ENCODE peak calls at places on chromosome 14, in five cellular contexts. O, K, C, T and S are unnamed samples. For H3K9me3, the result is how much of the 10 kb centered on the place peaks cover.

GRCh38 chr14:89491701-89492381 is 74.8 kb upstream of the FOXN3 start:
- DNase-seq in O (no peak), K (no peak), C (no peak), T (no peak), S (no peak)

GRCh38 chr14:56730468-56731145 is 79.7 kb downstream of the OTX2 start:
- DNase-seq in O (no peak), K (no peak), C (no peak), T (no peak), S (no peak)

GRCh38 chr14:100085451-100085850 is 20.2 kb downstream of the EVL start:
- DNase-seq in O (no peak), K (no peak), C (no peak), T (no peak), S (no peak)

GRCh38 chr14:102487204-102487577 is 22.4 kb downstream of the ANKRD9 start:
- DNase-seq in O (no peak), K (no peak), C (no peak), T (no peak), S (no peak)

GRCh38 chr14:81246561-81247270 is 26.0 kb upstream of the GTF2A1 start:
- DNase-seq in O (no peak), K (no peak), C (no peak), T (no peak), S (no peak)

GRCh38 chr14:74712499-74713394 is at the start of the genes AREL1 and FCF1:
- DNase-seq in O (no peak), K (peak), C (peak), T (peak), S (peak)

GRCh38 chr14:91872517-91873470 is 5.5 kb upstream of the TC2N start:
- DNase-seq in O (no peak), K (peak), C (peak), T (peak), S (peak)

GRCh38 chr14:34065690-34066391 is 115.0 kb upstream of the EGLN3 start:
- DNase-seq in O (no peak), K (no peak), C (no peak), T (no peak), S (no peak)

GRCh38 chr14:79197516-79197915 is 1013.8 kb downstream of the DIO2 start:
- DNase-seq in O (no peak), K (no peak), C (no peak), T (no peak), S (no peak)

GRCh38 chr14:68404652-68405183 is 388.1 kb downstream of the ZFP36L1 start:
- DNase-seq in O (no peak), K (peak), C (no peak), T (no peak), S (no peak)

GRCh38 chr14:52948836-52949235 is 2.0 kb downstream of the FERMT2 start:
- DNase-seq in O (no peak), K (no peak), C (no peak), T (no peak), S (no peak)

GRCh38 chr14:56324831-56325230 is 206.6 kb downstream of the PELI2 start:
- DNase-seq in O (no peak), K (no peak), C (no peak), T (no peak), S (no peak)

GRCh38 chr14:102187044-102187443 is 47.3 kb downstream of the WDR20 start:
- DNase-seq in O (no peak), K (no peak), C (peak), T (no peak), S (no peak)

GRCh38 chr14:32370720-32371119 is 41.6 kb downstream of the AKAP6 start:
- DNase-seq in O (no peak), K (no peak), C (peak), T (no peak), S (no peak)

GRCh38 chr14:32104803-32105202 is 27.7 kb downstream of the ARHGAP5 start:
- DNase-seq in O (no peak), K (no peak), C (no peak), T (no peak), S (no peak)

GRCh38 chr14:28536889-28537288 is 229.7 kb upstream of the FOXG1 start:
- DNase-seq in O (no peak), K (no peak), C (no peak), T (no peak), S (no peak)

GRCh38 chr14:50530358-50530757 is 2.0 kb downstream of the MAP4K5 start:
- DNase-seq in O (no peak), K (no peak), C (no peak), T (no peak), S (no peak)

GRCh38 chr14:68511727-68512047 is 281.2 kb downstream of the ZFP36L1 start:
- DNase-seq in O (no peak), K (no peak), C (no peak), T (no peak), S (no peak)

GRCh38 chr14:35247777-35248475 is 44.3 kb upstream of the PSMA6 start:
- DNase-seq in O (no peak), K (no peak), C (no peak), T (no peak), S (no peak)

GRCh38 chr14:68945585-68946289 is 33.4 kb downstream of the ACTN1 start:
- DNase-seq in O (no peak), K (no peak), C (no peak), T (peak), S (no peak)

GRCh38 chr14:32399920-32400319 is 70.8 kb downstream of the AKAP6 start:
- DNase-seq in O (no peak), K (no peak), C (no peak), T (no peak), S (no peak)

GRCh38 chr14:64731141-64731581 is 26.9 kb downstream of the PLEKHG3 start:
- DNase-seq in O (no peak), K (no peak), C (no peak), T (peak), S (no peak)

GRCh38 chr14:52089208-52089607 is 20.3 kb upstream of the NID2 start:
- DNase-seq in O (no peak), K (no peak), C (no peak), T (no peak), S (no peak)

GRCh38 chr14:25001096-25001982 is 48.6 kb downstream of the STXBP6 start:
- DNase-seq in O (no peak), K (no peak), C (no peak), T (no peak), S (no peak)

GRCh38 chr14:57136669-57137068 is 132.0 kb downstream of the EXOC5 start:
- DNase-seq in O (no peak), K (no peak), C (no peak), T (no peak), S (no peak)

GRCh38 chr14:80054020-80054419 is 157.3 kb downstream of the DIO2 start:
- DNase-seq in O (no peak), K (no peak), C (no peak), T (no peak), S (no peak)

GRCh38 chr14:25537846-25538455 is 488.0 kb upstream of the STXBP6 start:
- DNase-seq in O (no peak), K (no peak), C (peak), T (no peak), S (no peak)

GRCh38 chr14:40445020-40445419 is 1012.8 kb upstream of the FBXO33 start:
- DNase-seq in O (no peak), K (no peak), C (no peak), T (no peak), S (no peak)

GRCh38 chr14:60646202-60646886 is 2.9 kb downstream of the SIX1 start:
- DNase-seq in O (no peak), K (no peak), C (no peak), T (no peak), S (no peak)
- H3K4me3 ChIP-seq in O (no peak), K (no peak), C (no peak), T (no peak), S (peak)

GRCh38 chr14:19823178-19823577 is 19.6 kb downstream of the OR4N2 start:
- DNase-seq in O (no peak), K (no peak), C (no peak), T (no peak), S (no peak)
- H3K9me3 ChIP-seq in O (under half), K (under half), C (under half), T (half or more), S (under half)

GRCh38 chr14:54498579-54498978 is 9.8 kb upstream of the GMFB start:
- DNase-seq in O (no peak), K (no peak), C (no peak), T (no peak), S (no peak)

GRCh38 chr14:54501423-54501822 is 8.3 kb upstream of the CGRRF1 start:
- DNase-seq in O (no peak), K (no peak), C (no peak), T (no peak), S (no peak)

GRCh38 chr14:54497224-54497623 is 8.4 kb upstream of the GMFB start:
- DNase-seq in O (no peak), K (no peak), C (no peak), T (no peak), S (no peak)

GRCh38 chr14:54500744-54501143 is 9.0 kb upstream of the CGRRF1 start:
- DNase-seq in O (no peak), K (no peak), C (no peak), T (no peak), S (no peak)

GRCh38 chr14:54498095-54498531 is 9.3 kb upstream of the GMFB start:
- DNase-seq in O (no peak), K (no peak), C (no peak), T (peak), S (no peak)
- H3K4me3 ChIP-seq in O (no peak), K (no peak), C (no peak), T (no peak), S (no peak)

DNA sequence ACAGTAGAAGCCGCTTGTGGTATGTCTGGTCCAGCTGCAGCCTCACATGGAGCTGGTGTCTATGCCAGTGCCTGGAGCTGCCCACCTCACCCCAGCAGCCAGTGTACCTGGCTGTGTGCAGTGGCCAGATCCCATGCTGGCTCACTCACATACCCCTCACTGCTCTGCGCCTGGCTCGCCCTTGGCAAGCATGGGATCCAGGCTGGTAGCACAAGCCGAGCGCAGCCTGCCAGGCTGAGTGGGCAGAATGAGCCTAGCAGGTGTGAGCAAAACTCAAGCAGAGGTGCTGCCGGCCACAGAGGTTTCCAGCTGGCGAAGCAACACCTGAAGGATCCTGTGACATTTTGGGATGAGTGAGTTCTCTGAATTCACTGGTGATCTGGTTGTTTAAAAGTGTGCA is 5.0 kb upstream of the BTBD7 start:
- DNase-seq in O (no peak), K (no peak), C (no peak), T (no peak), S (no peak)
- H3K9me3 ChIP-seq in O (under half), K (under half), C (under half), T (under half), S (under half)

GRCh38 chr14:37592288-37593274 is 2.5 kb downstream of the FOXA1 start:
- DNase-seq in O (no peak), K (no peak), C (peak), T (no peak), S (no peak)
- H3K4me3 ChIP-seq in O (peak), K (no peak), C (peak), T (peak), S (no peak)

GRCh38 chr14:45946251-45946650 is 693.2 kb upstream of the MIS18BP1 start:
- DNase-seq in O (no peak), K (no peak), C (no peak), T (no peak), S (no peak)
- H3K9me3 ChIP-seq in O (under half), K (under half), C (under half), T (under half), S (under half)

GRCh38 chr14:75970989-75971388 is 10.8 kb downstream of the TGFB3 start:
- DNase-seq in O (no peak), K (no peak), C (no peak), T (no peak), S (no peak)

GRCh38 chr14:75967866-75968265 is 13.9 kb downstream of the TGFB3 start:
- DNase-seq in O (no peak), K (no peak), C (no peak), T (no peak), S (no peak)

GRCh38 chr14:75969126-75969525 is 12.7 kb downstream of the TGFB3 start:
- DNase-seq in O (no peak), K (no peak), C (no peak), T (no peak), S (no peak)

GRCh38 chr14:75969891-75970290 is 11.9 kb downstream of the TGFB3 start:
- DNase-seq in O (no peak), K (no peak), C (no peak), T (no peak), S (no peak)

GRCh38 chr14:75968461-75968860 is 13.3 kb downstream of the TGFB3 start:
- DNase-seq in O (no peak), K (no peak), C (no peak), T (no peak), S (no peak)
- H3K4me3 ChIP-seq in O (no peak), K (no peak), C (no peak), T (no peak), S (no peak)

DNA sequence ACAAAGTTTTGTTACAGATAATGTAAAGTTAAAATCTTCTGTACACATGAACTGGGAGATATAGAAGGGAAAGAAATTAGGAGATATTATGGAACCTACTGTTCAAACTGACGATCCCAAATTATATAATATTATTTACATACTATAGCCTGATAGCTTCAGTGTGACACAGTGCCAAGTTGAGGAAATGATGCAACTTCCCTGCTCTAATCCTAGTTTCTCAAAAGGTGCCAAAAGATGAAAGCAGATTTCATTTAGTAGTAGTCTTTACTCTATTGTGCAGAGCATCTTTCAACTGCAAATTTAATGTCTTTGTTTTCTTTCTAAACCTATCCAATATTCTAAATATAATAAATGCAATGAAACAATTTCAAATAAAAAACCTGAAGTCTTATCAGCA is 46.9 kb downstream of the COCH start:
- DNase-seq in O (no peak), K (no peak), C (no peak), T (no peak), S (no peak)
- H3K9me3 ChIP-seq in O (under half), K (under half), C (under half), T (under half), S (under half)

GRCh38 chr14:22532345-22533056 is 56.5 kb downstream of the DAD1 start:
- DNase-seq in O (no peak), K (no peak), C (no peak), T (no peak), S (no peak)
- H3K4me3 ChIP-seq in O (no peak), K (peak), C (no peak), T (no peak), S (no peak)